ENCODE peak calls at places on chromosomes 6 and 20, in eight cellular contexts. U is HepG2; V is body of pancreas; W is heart left ventricle; D is cardiac muscle cell; X is GM23338; K is naive thymus-derived CD4-positive, alpha-beta T cell; G is GM23248. F is an unnamed sample. For H3K4me1 and H3K27me3, the result is how much of the 10 kb centered on the place peaks cover.

GRCh38 chr6:15562954-15563353 is 99.9 kb downstream of the DTNBP1 start:
- DNase-seq in U (no peak), V (no peak), W (no peak), D (no peak), X (no peak), K (no peak), G (no peak), F (no peak)

GRCh38 chr6:1542764-1543163 is 67.0 kb upstream of the FOXC1 start:
- DNase-seq in U (no peak), V (no peak), W (no peak), D (no peak), X (no peak), K (no peak), G (no peak), F (no peak)

GRCh38 chr6:97053643-97054411 is 129.3 kb downstream of the KLHL32 start:
- DNase-seq in U (no peak), V (no peak), W (no peak), D (peak), X (peak), K (no peak), G (peak), F (no peak)

GRCh38 chr6:149166324-149166723 is 151.2 kb upstream of the TAB2 start:
- DNase-seq in U (no peak), V (no peak), W (no peak), D (no peak), X (no peak), K (no peak), G (no peak), F (no peak)

GRCh38 chr20:43322851-43323250 is 133.1 kb upstream of the PTPRT start:
- DNase-seq in U (no peak), V (no peak), W (no peak), D (no peak), X (no peak), K (no peak), G (peak), F (no peak)

GRCh38 chr6:121858310-121858709 is 422.9 kb downstream of the GJA1 start:
- DNase-seq in U (no peak), V (no peak), W (no peak), D (no peak), X (peak), K (no peak), G (no peak), F (no peak)

GRCh38 chr20:25226433-25227316 is 21.2 kb upstream of the PYGB start:
- DNase-seq in U (no peak), V (peak), W (peak), D (no peak), X (no peak), K (no peak), G (no peak), F (peak)

GRCh38 chr6:88972504-88973423 is 9.3 kb upstream of the RNGTT start:
- DNase-seq in U (peak), V (no peak), W (no peak), D (no peak), X (peak), K (no peak), G (no peak), F (no peak)

GRCh38 chr6:9463311-9463710 is 951.6 kb downstream of the TFAP2A start:
- DNase-seq in U (no peak), V (no peak), W (no peak), D (no peak), X (no peak), K (no peak), G (peak), F (no peak)

GRCh38 chr6:8539446-8539845 is 104.1 kb upstream of the SLC35B3 start:
- DNase-seq in U (peak), V (no peak), W (no peak), D (peak), X (peak), K (no peak), G (peak), F (no peak)

GRCh38 chr20:60694763-60695162 is 557.3 kb upstream of the CDH4 start:
- DNase-seq in U (no peak), V (no peak), W (no peak), D (no peak), X (no peak), K (no peak), G (peak), F (no peak)

GRCh38 chr6:138622967-138623366 is 123.7 kb upstream of the NHSL1 start:
- DNase-seq in U (no peak), V (no peak), W (no peak), D (no peak), X (no peak), K (no peak), G (no peak), F (no peak)

GRCh38 chr6:12490904-12491571 is 200.9 kb downstream of the EDN1 start:
- DNase-seq in U (no peak), V (no peak), W (no peak), D (no peak), X (no peak), K (no peak), G (peak), F (no peak)

GRCh38 chr20:34629342-34629741 is 47.5 kb downstream of the PIGU start:
- DNase-seq in U (no peak), V (no peak), W (peak), D (no peak), X (no peak), K (no peak), G (no peak), F (no peak)

GRCh38 chr20:62918137-62918536 is 8.2 kb downstream of the DIDO1 start:
- DNase-seq in U (no peak), V (no peak), W (no peak), D (no peak), X (no peak), K (no peak), G (no peak), F (no peak)

GRCh38 chr6:28862077-28862476 is 61.7 kb downstream of the TRIM27 start:
- DNase-seq in U (no peak), V (no peak), W (no peak), D (no peak), X (no peak), K (no peak), G (no peak), F (no peak)

GRCh38 chr6:139533573-139534471 is 159.4 kb upstream of the CITED2 start:
- DNase-seq in U (no peak), V (peak), W (no peak), D (peak), X (no peak), K (no peak), G (peak), F (peak)

GRCh38 chr20:1462834-1463233 is 3.8 kb downstream of the NSFL1C start:
- DNase-seq in U (no peak), V (no peak), W (no peak), D (no peak), X (no peak), K (no peak), G (no peak), F (no peak)

GRCh38 chr20:61803903-61804804 is 261.5 kb downstream of the TAF4 start:
- DNase-seq in U (no peak), V (no peak), W (no peak), D (no peak), X (no peak), K (no peak), G (peak), F (no peak)

GRCh38 chr6:72621243-72622093 is at the start of gene KCNQ5:
- DNase-seq in U (no peak), V (no peak), W (no peak), D (peak), X (peak), K (peak), G (peak), F (peak)

GRCh38 chr6:143015300-143015706 is 45.4 kb upstream of the AIG1 start:
- DNase-seq in U (no peak), V (no peak), W (no peak), D (no peak), X (no peak), K (no peak), G (peak), F (no peak)

GRCh38 chr6:129686941-129687627 is 22.9 kb downstream of the ARHGAP18 start:
- DNase-seq in U (no peak), V (no peak), W (no peak), D (no peak), X (no peak), K (peak), G (peak), F (no peak)

GRCh38 chr6:63451238-63451637 is 121.0 kb upstream of the LOC128125822 start:
- DNase-seq in U (no peak), V (no peak), W (no peak), D (no peak), X (no peak), K (no peak), G (no peak), F (no peak)

GRCh38 chr6:155187994-155188706 is 75.7 kb upstream of the CLDN20 start:
- DNase-seq in U (no peak), V (no peak), W (no peak), D (no peak), X (no peak), K (no peak), G (peak), F (no peak)

GRCh38 chr6:1604991-1605821 is 4.5 kb upstream of the FOXC1 start:
- DNase-seq in U (no peak), V (peak), W (no peak), D (no peak), X (peak), K (peak), G (peak), F (peak)

GRCh38 chr20:25259788-25260254 is 11.9 kb downstream of the PYGB start:
- DNase-seq in U (no peak), V (no peak), W (no peak), D (no peak), X (no peak), K (peak), G (no peak), F (peak)

GRCh38 chr20:49794336-49795124 is 18.1 kb upstream of the SLC9A8 start:
- DNase-seq in U (no peak), V (no peak), W (no peak), D (no peak), X (no peak), K (no peak), G (peak), F (no peak)

GRCh38 chr20:9025643-9026042 is 43.2 kb upstream of the PLCB4 start:
- DNase-seq in U (no peak), V (no peak), W (no peak), D (no peak), X (no peak), K (no peak), G (peak), F (no peak)

GRCh38 chr6:27375613-27376079 is 12.9 kb upstream of the ZNF391 start:
- DNase-seq in U (no peak), V (no peak), W (no peak), D (peak), X (peak), K (no peak), G (peak), F (no peak)

GRCh38 chr6:159842035-159842434 is 42.0 kb downstream of the PNLDC1 start:
- DNase-seq in U (peak), V (no peak), W (no peak), D (peak), X (peak), K (no peak), G (peak), F (no peak)

DNA sequence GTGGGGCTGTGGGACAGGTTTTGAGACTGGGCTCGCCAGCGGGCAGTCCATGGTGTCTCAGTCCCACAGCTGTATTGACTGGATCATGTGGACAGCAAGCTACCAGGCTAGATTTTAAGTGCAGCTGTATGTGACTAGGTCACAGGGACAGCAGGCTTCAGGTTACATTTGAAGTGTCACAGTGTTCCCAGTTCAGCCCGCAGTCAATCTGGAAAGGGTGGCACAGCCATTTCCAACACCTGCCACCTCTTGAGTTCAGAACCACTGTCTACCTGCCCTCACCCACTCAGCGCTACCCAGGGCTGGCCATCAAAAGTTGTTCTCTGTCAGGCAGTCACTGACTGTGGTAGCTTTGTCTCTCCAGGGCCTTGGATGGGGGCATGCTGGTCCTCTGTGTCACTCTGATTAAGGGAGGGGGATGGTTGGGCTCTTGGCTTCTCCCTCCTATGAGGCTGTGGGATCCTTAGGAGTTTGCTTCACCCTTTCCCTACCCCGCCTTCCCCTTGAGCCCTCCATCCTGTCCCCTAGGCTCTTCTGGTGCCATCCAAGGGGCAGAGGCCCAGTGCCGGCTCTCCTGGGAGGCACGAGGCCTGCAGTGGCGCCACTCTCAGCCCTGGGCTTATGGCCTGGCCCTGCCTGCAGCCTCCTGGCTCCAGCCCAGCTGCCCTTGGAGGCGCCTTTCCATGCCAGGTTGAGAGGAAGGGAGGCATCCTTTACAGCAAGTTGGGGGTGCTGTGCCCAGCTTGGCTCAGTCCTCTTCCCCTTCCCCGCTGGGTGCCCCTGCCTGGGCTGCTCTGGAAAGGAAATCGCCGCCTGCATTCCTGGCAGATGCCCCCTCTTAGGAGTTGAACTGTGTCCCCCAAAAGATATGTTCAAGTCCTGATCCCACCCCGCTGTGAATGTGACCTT is 44.9 kb downstream of the PNLDC1 start:
- DNase-seq in U (no peak), V (no peak), W (no peak), D (peak), X (no peak), K (no peak), G (no peak), F (no peak)
- H3K4me1 ChIP-seq in U (under half), V (under half), W (under half), D (under half), X (under half), K (under half), G (under half), F (under half)

GRCh38 chr20:58017970-58018530 is 210.4 kb downstream of the ANKRD60 start:
- DNase-seq in U (no peak), V (no peak), W (no peak), D (no peak), X (no peak), K (no peak), G (no peak), F (no peak)

GRCh38 chr20:58019027-58019849 is 209.2 kb downstream of the ANKRD60 start:
- DNase-seq in U (no peak), V (no peak), W (no peak), D (no peak), X (no peak), K (no peak), G (peak), F (no peak)

GRCh38 chr20:58018590-58018989 is 209.9 kb downstream of the ANKRD60 start:
- DNase-seq in U (no peak), V (no peak), W (no peak), D (no peak), X (no peak), K (no peak), G (no peak), F (no peak)

GRCh38 chr20:58016779-58017178 is 211.7 kb downstream of the ANKRD60 start:
- DNase-seq in U (no peak), V (no peak), W (no peak), D (no peak), X (no peak), K (no peak), G (no peak), F (no peak)

DNA sequence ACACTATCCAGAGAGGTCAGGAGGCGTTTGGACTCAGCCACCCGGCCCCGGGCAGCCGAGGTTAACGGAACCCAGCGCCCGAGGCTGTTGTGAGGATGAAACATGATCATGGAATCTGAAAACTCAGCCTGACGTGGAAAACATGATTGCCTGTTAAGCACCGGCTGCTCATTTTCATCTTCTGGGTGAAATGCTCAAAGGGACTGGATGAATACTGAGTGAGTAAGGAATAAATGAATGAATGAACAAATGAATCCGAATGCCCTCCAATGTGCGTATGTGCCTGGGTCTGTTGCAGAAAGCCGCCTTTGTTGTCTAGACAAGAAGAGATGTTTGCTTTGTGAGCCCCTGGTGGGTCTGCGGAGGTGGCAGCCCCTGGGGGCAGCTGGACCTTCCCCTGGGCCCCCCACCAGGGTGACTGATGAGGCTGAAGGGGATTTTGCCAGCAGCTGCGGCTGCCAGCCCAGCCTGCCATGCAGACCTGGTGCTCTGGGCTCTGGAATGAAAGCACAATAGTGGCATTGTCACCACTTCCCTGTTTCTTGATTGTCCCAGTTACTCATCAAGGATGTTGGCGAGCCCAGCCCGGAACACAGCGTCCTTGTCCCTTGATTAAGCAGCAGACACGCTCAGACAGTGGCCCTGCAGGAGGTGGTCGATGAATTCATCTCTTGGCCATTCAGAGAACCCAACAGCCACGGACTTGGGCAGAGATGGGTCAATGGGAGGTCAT is 211.1 kb downstream of the ANKRD60 start:
- DNase-seq in U (peak), V (peak), W (peak), D (no peak), X (no peak), K (no peak), G (peak), F (no peak)
- H3K27me3 ChIP-seq in U (half or more), V (under half), W (under half), D (under half), X (under half), K (under half), G (under half), F (under half)

DNA sequence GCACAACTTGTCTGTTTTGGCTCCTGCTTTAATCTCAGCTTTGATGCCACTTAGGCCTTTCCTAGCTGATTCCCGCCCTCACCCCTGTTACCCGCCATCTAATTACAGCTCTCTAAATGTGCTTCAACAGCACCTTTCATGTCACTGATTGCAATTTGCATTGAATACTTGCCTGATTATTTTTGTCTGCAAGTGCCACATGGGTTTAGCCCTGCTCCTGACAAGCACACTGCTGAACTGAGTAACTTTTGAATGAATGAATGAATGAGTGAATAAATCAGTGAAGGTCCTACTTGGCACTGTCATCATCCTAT is 591 bp upstream of the DCBLD1 start:
- DNase-seq in U (no peak), V (no peak), W (no peak), D (peak), X (peak), K (no peak), G (no peak), F (no peak)
- H3K4me3 ChIP-seq in U (peak), V (no peak), W (peak), D (peak), X (peak), K (peak), G (peak), F (no peak)

GRCh38 chr6:106147476-106147875 is 61.3 kb downstream of the PRDM1 start:
- DNase-seq in U (no peak), V (no peak), W (no peak), D (no peak), X (no peak), K (no peak), G (no peak), F (no peak)

GRCh38 chr6:106143582-106144139 is 57.5 kb downstream of the PRDM1 start:
- DNase-seq in U (no peak), V (no peak), W (no peak), D (no peak), X (no peak), K (no peak), G (no peak), F (no peak)

GRCh38 chr6:106145144-106145543 is 59.0 kb downstream of the PRDM1 start:
- DNase-seq in U (no peak), V (no peak), W (no peak), D (no peak), X (no peak), K (no peak), G (no peak), F (no peak)

GRCh38 chr6:106146852-106147351 is 60.8 kb downstream of the PRDM1 start:
- DNase-seq in U (no peak), V (no peak), W (no peak), D (no peak), X (no peak), K (no peak), G (peak), F (no peak)

DNA sequence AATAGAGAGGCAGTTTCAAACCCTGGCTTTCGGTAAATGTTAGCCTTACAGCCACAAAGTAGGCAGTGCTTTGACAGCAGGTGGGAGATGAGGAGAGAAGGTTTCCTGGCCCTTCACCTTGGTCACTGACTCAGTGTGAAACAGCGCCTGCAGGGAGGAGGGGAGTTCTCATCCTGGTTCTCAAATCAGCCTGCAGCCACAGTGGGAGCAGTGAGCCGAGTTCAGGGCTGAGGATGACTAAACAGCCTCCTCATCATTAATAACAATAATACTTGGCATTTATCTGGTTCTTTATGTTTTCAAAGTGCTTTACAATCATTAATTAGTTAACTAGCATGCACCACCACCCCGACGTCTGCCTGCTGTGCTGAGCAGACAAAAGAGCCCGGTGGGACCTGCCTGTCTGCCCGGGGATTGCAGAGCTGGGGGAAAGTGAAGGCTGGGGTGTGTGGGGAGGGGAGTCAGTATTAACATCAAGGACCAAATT is 59.6 kb downstream of the PRDM1 start:
- DNase-seq in U (no peak), V (no peak), W (no peak), D (no peak), X (no peak), K (no peak), G (peak), F (no peak)
- H3K4me1 ChIP-seq in U (under half), V (under half), W (under half), D (under half), X (under half), K (under half), G (under half), F (under half)

GRCh38 chr20:21709535-21709904 is 4.1 kb downstream of the PAX1 start:
- DNase-seq in U (no peak), V (no peak), W (no peak), D (no peak), X (no peak), K (no peak), G (no peak), F (no peak)
- H3K27me3 ChIP-seq in U (half or more), V (under half), W (under half), D (half or more), X (half or more), K (under half), G (under half), F (under half)

F was measured in right cardiac atrium.